ENCODE peak calls at places on chromosomes 13 and 19, in nine cellular contexts. One of them, this sample, is unnamed.
A peak's percentile ranks its signal among the peaks of the same experiment; 100 is the strongest.

GRCh38 chr13:94988654-94989053 is 276.3 kb upstream of the SOX21 start:
- DNase-seq in left ventricle myocardium inferior: no peak
- DNase-seq in cardiac muscle cell: peak; percentile 23
- DNase-seq in CD4-positive, CD25-positive, alpha-beta regulatory T cell: no peak
- DNase-seq in naive thymus-derived CD4-positive, alpha-beta T cell: no peak
- DNase-seq in spleen: no peak
- DNase-seq in tibial artery: no peak
- DNase-seq in keratinocyte: no peak
- DNase-seq in H9: peak; percentile 58
- DNase-seq in this sample: no peak

GRCh38 chr13:73275163-73275562 is 216.4 kb downstream of the KLF5 start:
- DNase-seq in keratinocyte: no peak
- DNase-seq in H9: no peak
- DNase-seq in CD4-positive, CD25-positive, alpha-beta regulatory T cell: no peak
- DNase-seq in tibial artery: no peak
- DNase-seq in naive thymus-derived CD4-positive, alpha-beta T cell: peak; percentile 7
- DNase-seq in spleen: no peak
- DNase-seq in cardiac muscle cell: no peak
- DNase-seq in left ventricle myocardium inferior: no peak
- DNase-seq in this sample: no peak

GRCh38 chr13:43319617-43320444 is 296.4 kb downstream of the DNAJC15 start:
- DNase-seq in cardiac muscle cell: no peak
- DNase-seq in tibial artery: no peak
- DNase-seq in left ventricle myocardium inferior: no peak
- DNase-seq in keratinocyte: no peak
- DNase-seq in H9: no peak
- DNase-seq in spleen: no peak
- DNase-seq in naive thymus-derived CD4-positive, alpha-beta T cell: no peak
- DNase-seq in CD4-positive, CD25-positive, alpha-beta regulatory T cell: no peak
- DNase-seq in this sample: no peak

GRCh38 chr13:24097064-24097463 is 63.5 kb upstream of the SPATA13 start:
- DNase-seq in naive thymus-derived CD4-positive, alpha-beta T cell: no peak
- DNase-seq in CD4-positive, CD25-positive, alpha-beta regulatory T cell: no peak
- DNase-seq in keratinocyte: no peak
- DNase-seq in spleen: no peak
- DNase-seq in cardiac muscle cell: peak; percentile 51
- DNase-seq in left ventricle myocardium inferior: no peak
- DNase-seq in tibial artery: no peak
- DNase-seq in H9: no peak
- DNase-seq in this sample: no peak

GRCh38 chr19:13859361-13859880 is 17.5 kb upstream of the NANOS3 start:
- DNase-seq in tibial artery: no peak
- DNase-seq in CD4-positive, CD25-positive, alpha-beta regulatory T cell: no peak
- DNase-seq in cardiac muscle cell: no peak
- DNase-seq in left ventricle myocardium inferior: no peak
- DNase-seq in keratinocyte: no peak
- DNase-seq in naive thymus-derived CD4-positive, alpha-beta T cell: no peak
- DNase-seq in spleen: no peak
- DNase-seq in H9: no peak
- DNase-seq in this sample: no peak

GRCh38 chr19:12880551-12881171 is 588 bp downstream of the DNASE2 start:
- DNase-seq in spleen: peak; percentile 88
- DNase-seq in keratinocyte: no peak
- DNase-seq in tibial artery: peak; percentile 81
- DNase-seq in CD4-positive, CD25-positive, alpha-beta regulatory T cell: no peak
- DNase-seq in H9: peak; percentile 53
- DNase-seq in left ventricle myocardium inferior: no peak
- DNase-seq in naive thymus-derived CD4-positive, alpha-beta T cell: no peak
- DNase-seq in cardiac muscle cell: peak; percentile 41
- DNase-seq in this sample: peak; percentile 78

GRCh38 chr19:51107406-51108065 is 673 bp downstream of the CTU1 start:
- DNase-seq in keratinocyte: no peak
- DNase-seq in cardiac muscle cell: no peak
- DNase-seq in left ventricle myocardium inferior: no peak
- DNase-seq in tibial artery: no peak
- DNase-seq in spleen: no peak
- DNase-seq in naive thymus-derived CD4-positive, alpha-beta T cell: no peak
- DNase-seq in CD4-positive, CD25-positive, alpha-beta regulatory T cell: no peak
- DNase-seq in H9: peak; percentile 45
- DNase-seq in this sample: no peak

GRCh38 chr13:38718374-38718773 is 31.5 kb downstream of the FREM2 start:
- DNase-seq in cardiac muscle cell: no peak
- DNase-seq in keratinocyte: no peak
- DNase-seq in left ventricle myocardium inferior: no peak
- DNase-seq in tibial artery: no peak
- DNase-seq in naive thymus-derived CD4-positive, alpha-beta T cell: no peak
- DNase-seq in H9: no peak
- DNase-seq in spleen: no peak
- DNase-seq in CD4-positive, CD25-positive, alpha-beta regulatory T cell: no peak
- DNase-seq in this sample: no peak

GRCh38 chr13:44967656-44968451 is 21.4 kb downstream of the NUFIP1 start:
- DNase-seq in tibial artery: no peak
- DNase-seq in CD4-positive, CD25-positive, alpha-beta regulatory T cell: no peak
- DNase-seq in naive thymus-derived CD4-positive, alpha-beta T cell: no peak
- DNase-seq in spleen: no peak
- DNase-seq in left ventricle myocardium inferior: no peak
- DNase-seq in cardiac muscle cell: peak; percentile 68
- DNase-seq in H9: no peak
- DNase-seq in keratinocyte: no peak
- DNase-seq in this sample: no peak

GRCh38 chr13:92135509-92135908 is 737.1 kb downstream of the GPC5 start:
- DNase-seq in keratinocyte: no peak
- DNase-seq in cardiac muscle cell: no peak
- DNase-seq in left ventricle myocardium inferior: no peak
- DNase-seq in H9: no peak
- DNase-seq in tibial artery: no peak
- DNase-seq in spleen: no peak
- DNase-seq in naive thymus-derived CD4-positive, alpha-beta T cell: no peak
- DNase-seq in CD4-positive, CD25-positive, alpha-beta regulatory T cell: no peak
- DNase-seq in this sample: no peak

GRCh38 chr13:20353973-20354372 is 121.9 kb upstream of the GJB6 start:
- DNase-seq in CD4-positive, CD25-positive, alpha-beta regulatory T cell: no peak
- DNase-seq in H9: no peak
- DNase-seq in keratinocyte: no peak
- DNase-seq in left ventricle myocardium inferior: no peak
- DNase-seq in tibial artery: no peak
- DNase-seq in spleen: no peak
- DNase-seq in naive thymus-derived CD4-positive, alpha-beta T cell: no peak
- DNase-seq in cardiac muscle cell: peak; percentile 64
- DNase-seq in this sample: no peak

GRCh38 chr13:114113961-114114360 is 18.5 kb downstream of the RASA3 start:
- DNase-seq in H9: no peak
- DNase-seq in tibial artery: peak; percentile 47
- DNase-seq in cardiac muscle cell: no peak
- DNase-seq in CD4-positive, CD25-positive, alpha-beta regulatory T cell: no peak
- DNase-seq in spleen: peak; percentile 42
- DNase-seq in naive thymus-derived CD4-positive, alpha-beta T cell: no peak
- DNase-seq in keratinocyte: no peak
- DNase-seq in left ventricle myocardium inferior: no peak
- DNase-seq in this sample: peak; percentile 15

GRCh38 chr13:101919541-101920306 is 467.2 kb downstream of the ITGBL1 start:
- DNase-seq in left ventricle myocardium inferior: peak; percentile 27
- DNase-seq in naive thymus-derived CD4-positive, alpha-beta T cell: no peak
- DNase-seq in keratinocyte: no peak
- DNase-seq in cardiac muscle cell: peak; percentile 11
- DNase-seq in spleen: no peak
- DNase-seq in CD4-positive, CD25-positive, alpha-beta regulatory T cell: no peak
- DNase-seq in H9: peak; percentile 73
- DNase-seq in tibial artery: no peak
- DNase-seq in this sample: no peak

GRCh38 chr13:72221276-72221962 is 354.4 kb upstream of the DACH1 start:
- DNase-seq in keratinocyte: peak; percentile 45
- DNase-seq in H9: peak; percentile 91
- DNase-seq in naive thymus-derived CD4-positive, alpha-beta T cell: no peak
- DNase-seq in spleen: peak; percentile 77
- DNase-seq in CD4-positive, CD25-positive, alpha-beta regulatory T cell: no peak
- DNase-seq in left ventricle myocardium inferior: no peak
- DNase-seq in tibial artery: no peak
- DNase-seq in cardiac muscle cell: peak; percentile 1
- DNase-seq in this sample: peak; percentile 64

GRCh38 chr19:48341006-48341405 is 15.7 kb downstream of the EMP3 start:
- DNase-seq in CD4-positive, CD25-positive, alpha-beta regulatory T cell: no peak
- DNase-seq in H9: no peak
- DNase-seq in tibial artery: no peak
- DNase-seq in spleen: no peak
- DNase-seq in keratinocyte: no peak
- DNase-seq in cardiac muscle cell: no peak
- DNase-seq in left ventricle myocardium inferior: no peak
- DNase-seq in naive thymus-derived CD4-positive, alpha-beta T cell: no peak
- DNase-seq in this sample: no peak

GRCh38 chr19:35044317-35045117 is 3.0 kb downstream of the HPN start:
- DNase-seq in H9: peak; percentile 75
- DNase-seq in left ventricle myocardium inferior: peak; percentile 63
- DNase-seq in spleen: no peak
- DNase-seq in tibial artery: no peak
- DNase-seq in keratinocyte: no peak
- DNase-seq in cardiac muscle cell: peak; percentile 66
- DNase-seq in naive thymus-derived CD4-positive, alpha-beta T cell: peak; percentile 52
- DNase-seq in CD4-positive, CD25-positive, alpha-beta regulatory T cell: peak; percentile 45
- DNase-seq in this sample: no peak

GRCh38 chr13:72677431-72677830 is 50.0 kb downstream of the MZT1 start:
- DNase-seq in cardiac muscle cell: no peak
- DNase-seq in left ventricle myocardium inferior: no peak
- DNase-seq in keratinocyte: no peak
- DNase-seq in naive thymus-derived CD4-positive, alpha-beta T cell: no peak
- DNase-seq in spleen: no peak
- DNase-seq in tibial artery: no peak
- DNase-seq in H9: no peak
- DNase-seq in CD4-positive, CD25-positive, alpha-beta regulatory T cell: no peak
- DNase-seq in this sample: no peak

GRCh38 chr19:48393559-48394330 is at the start of gene GRIN2D:
- DNase-seq in left ventricle myocardium inferior: no peak
- DNase-seq in naive thymus-derived CD4-positive, alpha-beta T cell: no peak
- DNase-seq in cardiac muscle cell: peak; percentile 47
- DNase-seq in keratinocyte: no peak
- DNase-seq in H9: peak; percentile 64
- DNase-seq in CD4-positive, CD25-positive, alpha-beta regulatory T cell: peak; percentile 22
- DNase-seq in tibial artery: no peak
- DNase-seq in spleen: no peak
- DNase-seq in this sample: no peak

GRCh38 chr13:110415669-110416068 is 108.6 kb downstream of the COL4A2 start:
- DNase-seq in keratinocyte: peak; percentile 66
- DNase-seq in H9: peak; percentile 61
- DNase-seq in tibial artery: no peak
- DNase-seq in spleen: no peak
- DNase-seq in naive thymus-derived CD4-positive, alpha-beta T cell: no peak
- DNase-seq in CD4-positive, CD25-positive, alpha-beta regulatory T cell: no peak
- DNase-seq in cardiac muscle cell: no peak
- DNase-seq in left ventricle myocardium inferior: no peak
- DNase-seq in this sample: no peak

GRCh38 chr13:85503797-85504196 is 295.4 kb downstream of the SLITRK6 start:
- DNase-seq in spleen: no peak
- DNase-seq in tibial artery: no peak
- DNase-seq in naive thymus-derived CD4-positive, alpha-beta T cell: no peak
- DNase-seq in CD4-positive, CD25-positive, alpha-beta regulatory T cell: no peak
- DNase-seq in left ventricle myocardium inferior: no peak
- DNase-seq in H9: no peak
- DNase-seq in keratinocyte: no peak
- DNase-seq in cardiac muscle cell: peak; percentile 71
- DNase-seq in this sample: no peak

GRCh38 chr13:107927557-107927956 is 287.8 kb downstream of the LIG4 start:
- DNase-seq in keratinocyte: no peak
- DNase-seq in CD4-positive, CD25-positive, alpha-beta regulatory T cell: no peak
- DNase-seq in cardiac muscle cell: no peak
- DNase-seq in tibial artery: no peak
- DNase-seq in spleen: no peak
- DNase-seq in H9: no peak
- DNase-seq in left ventricle myocardium inferior: no peak
- DNase-seq in naive thymus-derived CD4-positive, alpha-beta T cell: no peak
- DNase-seq in this sample: no peak

DNA sequence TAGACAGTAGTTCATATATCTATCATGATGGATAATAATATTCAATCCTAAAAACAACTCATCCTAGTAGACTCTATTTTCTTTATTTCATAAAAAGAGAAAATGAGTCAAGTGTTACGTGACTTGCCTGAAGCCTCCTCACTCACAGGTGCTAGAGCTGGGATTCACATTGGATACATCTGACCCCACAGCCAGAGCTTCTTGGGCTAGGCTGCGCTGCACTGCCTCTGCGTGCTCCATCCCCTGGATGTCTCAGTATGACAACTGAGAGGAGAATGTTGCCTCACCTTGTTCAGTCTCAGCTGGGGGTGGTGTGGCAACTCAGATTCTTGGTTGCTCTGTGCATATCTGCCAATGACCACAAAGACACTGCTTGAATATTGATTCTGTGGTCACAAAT is 286.6 kb downstream of the LIG4 start:
- DNase-seq in spleen: no peak
- DNase-seq in H9: no peak
- DNase-seq in tibial artery: no peak
- DNase-seq in keratinocyte: no peak
- DNase-seq in naive thymus-derived CD4-positive, alpha-beta T cell: no peak
- DNase-seq in cardiac muscle cell: no peak
- DNase-seq in left ventricle myocardium inferior: no peak
- DNase-seq in CD4-positive, CD25-positive, alpha-beta regulatory T cell: no peak
- DNase-seq in this sample: no peak
- H3K9me3 ChIP-seq in spleen: no peaks in the 10 kb centered on the region
- H3K9me3 ChIP-seq in H9: no peaks in the 10 kb centered on the region
- H3K9me3 ChIP-seq in tibial artery: no peaks in the 10 kb centered on the region
- H3K9me3 ChIP-seq in keratinocyte: no peaks in the 10 kb centered on the region
- H3K9me3 ChIP-seq in naive thymus-derived CD4-positive, alpha-beta T cell: no peaks in the 10 kb centered on the region
- H3K9me3 ChIP-seq in cardiac muscle cell: no peaks in the 10 kb centered on the region
- H3K9me3 ChIP-seq in left ventricle myocardium inferior: peaks cover 11% of the 10 kb centered on the region
- H3K9me3 ChIP-seq in CD4-positive, CD25-positive, alpha-beta regulatory T cell: no peaks in the 10 kb centered on the region
- H3K9me3 ChIP-seq in this sample: no peaks in the 10 kb centered on the region

GRCh38 chr13:50588736-50589135 is 254.8 kb downstream of the DLEU7 start:
- DNase-seq in spleen: no peak
- DNase-seq in naive thymus-derived CD4-positive, alpha-beta T cell: no peak
- DNase-seq in tibial artery: no peak
- DNase-seq in cardiac muscle cell: no peak
- DNase-seq in CD4-positive, CD25-positive, alpha-beta regulatory T cell: no peak
- DNase-seq in H9: no peak
- DNase-seq in left ventricle myocardium inferior: no peak
- DNase-seq in keratinocyte: no peak
- DNase-seq in this sample: no peak
- H3K4me1 ChIP-seq in spleen: peaks cover 8% of the 10 kb centered on the region
- H3K4me1 ChIP-seq in naive thymus-derived CD4-positive, alpha-beta T cell: peaks cover 7% of the 10 kb centered on the region
- H3K4me1 ChIP-seq in tibial artery: no peaks in the 10 kb centered on the region
- H3K4me1 ChIP-seq in cardiac muscle cell: no peaks in the 10 kb centered on the region
- H3K4me1 ChIP-seq in CD4-positive, CD25-positive, alpha-beta regulatory T cell: peaks cover 14% of the 10 kb centered on the region
- H3K4me1 ChIP-seq in H9: peaks cover 2% of the 10 kb centered on the region
- H3K4me1 ChIP-seq in left ventricle myocardium inferior: peaks cover 25% of the 10 kb centered on the region
- H3K4me1 ChIP-seq in keratinocyte: peaks cover 39% of the 10 kb centered on the region
- H3K4me1 ChIP-seq in this sample: no peaks in the 10 kb centered on the region

GRCh38 chr19:28685802-28686201 is 527.1 kb downstream of the UQCRFS1 start:
- DNase-seq in spleen: no peak
- DNase-seq in H9: no peak
- DNase-seq in tibial artery: no peak
- DNase-seq in CD4-positive, CD25-positive, alpha-beta regulatory T cell: no peak
- DNase-seq in cardiac muscle cell: no peak
- DNase-seq in keratinocyte: no peak
- DNase-seq in left ventricle myocardium inferior: no peak
- DNase-seq in naive thymus-derived CD4-positive, alpha-beta T cell: no peak
- DNase-seq in this sample: no peak

GRCh38 chr19:28680091-28680490 is 532.9 kb downstream of the UQCRFS1 start:
- DNase-seq in naive thymus-derived CD4-positive, alpha-beta T cell: no peak
- DNase-seq in tibial artery: no peak
- DNase-seq in keratinocyte: no peak
- DNase-seq in spleen: no peak
- DNase-seq in H9: no peak
- DNase-seq in left ventricle myocardium inferior: no peak
- DNase-seq in CD4-positive, CD25-positive, alpha-beta regulatory T cell: no peak
- DNase-seq in cardiac muscle cell: no peak
- DNase-seq in this sample: no peak
- H3K9me3 ChIP-seq in naive thymus-derived CD4-positive, alpha-beta T cell: no peaks in the 10 kb centered on the region
- H3K9me3 ChIP-seq in tibial artery: no peaks in the 10 kb centered on the region
- H3K9me3 ChIP-seq in keratinocyte: no peaks in the 10 kb centered on the region
- H3K9me3 ChIP-seq in spleen: no peaks in the 10 kb centered on the region
- H3K9me3 ChIP-seq in H9: no peaks in the 10 kb centered on the region
- H3K9me3 ChIP-seq in left ventricle myocardium inferior: peaks cover 14% of the 10 kb centered on the region
- H3K9me3 ChIP-seq in CD4-positive, CD25-positive, alpha-beta regulatory T cell: no peaks in the 10 kb centered on the region
- H3K9me3 ChIP-seq in cardiac muscle cell: peaks cover 4% of the 10 kb centered on the region
- H3K9me3 ChIP-seq in this sample: no peaks in the 10 kb centered on the region

GRCh38 chr19:33398361-33399060 is 25.0 kb downstream of the CEBPG start:
- DNase-seq in keratinocyte: no peak
- DNase-seq in spleen: peak; percentile 64
- DNase-seq in naive thymus-derived CD4-positive, alpha-beta T cell: no peak
- DNase-seq in H9: no peak
- DNase-seq in tibial artery: peak; percentile 53
- DNase-seq in left ventricle myocardium inferior: no peak
- DNase-seq in CD4-positive, CD25-positive, alpha-beta regulatory T cell: no peak
- DNase-seq in cardiac muscle cell: no peak
- DNase-seq in this sample: peak; percentile 49
- H3K4me1 ChIP-seq in keratinocyte: peaks cover 11% of the 10 kb centered on the region
- H3K4me1 ChIP-seq in spleen: peaks cover 41% of the 10 kb centered on the region
- H3K4me1 ChIP-seq in naive thymus-derived CD4-positive, alpha-beta T cell: no peaks in the 10 kb centered on the region
- H3K4me1 ChIP-seq in H9: peaks cover 2% of the 10 kb centered on the region
- H3K4me1 ChIP-seq in tibial artery: peaks cover 42% of the 10 kb centered on the region
- H3K4me1 ChIP-seq in left ventricle myocardium inferior: peaks cover 48% of the 10 kb centered on the region
- H3K4me1 ChIP-seq in CD4-positive, CD25-positive, alpha-beta regulatory T cell: no peaks in the 10 kb centered on the region
- H3K4me1 ChIP-seq in cardiac muscle cell: no peaks in the 10 kb centered on the region
- H3K4me1 ChIP-seq in this sample: peaks cover 34% of the 10 kb centered on the region